ENCODE peak calls at places on chromosomes 12 and 14, in nine cellular contexts. K is T follicular helper cell; C is type B pancreatic cell; O is kidney epithelial cell; Y is HEK293T; E is activated T-cell treated with anti-CD3 and anti-CD28 coated beads, Interleukin-2, amount 50 U/mL, for 4 hours; I is activated T-helper 1 cell treated with anti-CD3 and anti-CD28 coated beads, Interleukin-12 subunit alpha, Interleukin-12 subunit beta, Interleukin-2, Interleukin-4 antibody, amounts not matched to agents 30 ng/mL and 10 ng/mL and 1 ng/mL, durations not matched to agents 14 hours and 24 hours and 36 hours; Q is mucosa of descending colon; B is Caki2. M is an unnamed sample.

GRCh38 chr12:29662737-29663323 is 120.9 kb downstream of the TMTC1 start:
- DNase-seq in K (no peak), C (no peak), O (no peak), Y (no peak), E (no peak), I (no peak), Q (no peak), B (no peak), M (no peak)

GRCh38 chr12:19140381-19141236 is 11.1 kb downstream of the PLEKHA5 start:
- DNase-seq in K (no peak), C (no peak), O (no peak), Y (no peak), E (no peak), I (no peak), Q (no peak), B (peak), M (no peak)

GRCh38 chr14:54642950-54643695 is 76.2 kb downstream of the SAMD4A start:
- DNase-seq in K (no peak), C (no peak), O (no peak), Y (no peak), E (no peak), I (no peak), Q (no peak), B (no peak), M (no peak)

GRCh38 chr14:102579696-102580551 is 12.5 kb upstream of the RCOR1 start:
- DNase-seq in K (no peak), C (no peak), O (no peak), Y (no peak), E (no peak), I (no peak), Q (no peak), B (no peak), M (no peak)

GRCh38 chr12:98698603-98699463 is 53.7 kb downstream of the APAF1 start:
- DNase-seq in K (no peak), C (no peak), O (peak), Y (peak), E (peak), I (peak), Q (peak), B (no peak), M (peak)

GRCh38 chr12:114774181-114774580 is 90.2 kb upstream of the TBX3 start:
- DNase-seq in K (no peak), C (no peak), O (peak), Y (no peak), E (no peak), I (no peak), Q (no peak), B (peak), M (no peak)

GRCh38 chr14:22552001-22552826 is 36.8 kb downstream of the DAD1 start:
- DNase-seq in K (no peak), C (no peak), O (no peak), Y (no peak), E (no peak), I (peak), Q (no peak), B (no peak), M (no peak)

GRCh38 chr12:2752676-2753371 is 41.9 kb upstream of the FKBP4 start:
- DNase-seq in K (peak), C (peak), O (peak), Y (peak), E (peak), I (peak), Q (peak), B (peak), M (no peak)

GRCh38 chr14:33052899-33053400 is 114.3 kb downstream of the NPAS3 start:
- DNase-seq in K (no peak), C (no peak), O (no peak), Y (no peak), E (no peak), I (no peak), Q (no peak), B (no peak), M (peak)

GRCh38 chr12:5201554-5202243 is 158.0 kb downstream of the KCNA5 start:
- DNase-seq in K (no peak), C (no peak), O (no peak), Y (no peak), E (no peak), I (no peak), Q (peak), B (no peak), M (no peak)

GRCh38 chr12:116919706-116920485 is 9.1 kb downstream of the FBXW8 start:
- DNase-seq in K (no peak), C (no peak), O (no peak), Y (no peak), E (no peak), I (no peak), Q (no peak), B (no peak), M (no peak)